ENCODE peak calls at places on chromosomes 3 and 15, in seven cellular contexts. One of them, this sample, is unnamed.

GRCh38 chr15:35979608-35980007 is 433.6 kb upstream of the DPH6 start:
- DNase-seq in astrocyte of the spinal cord: no peak
- DNase-seq in CD8-positive, alpha-beta T cell: no peak
- DNase-seq in ovary: no peak
- DNase-seq in astrocyte of the cerebellum: no peak
- DNase-seq in GM12865: no peak
- DNase-seq in aorta: no peak
- DNase-seq in this sample: no peak

GRCh38 chr3:196344663-196345062 is 6.5 kb upstream of the TM4SF19 start:
- DNase-seq in astrocyte of the spinal cord: no peak
- DNase-seq in CD8-positive, alpha-beta T cell: no peak
- DNase-seq in ovary: no peak
- DNase-seq in astrocyte of the cerebellum: no peak
- DNase-seq in GM12865: no peak
- DNase-seq in aorta: no peak
- DNase-seq in this sample: no peak

GRCh38 chr3:122743581-122744120 is 50.0 kb downstream of the HSPBAP1 start:
- DNase-seq in astrocyte of the spinal cord: no peak
- DNase-seq in CD8-positive, alpha-beta T cell: no peak
- DNase-seq in ovary: no peak
- DNase-seq in astrocyte of the cerebellum: no peak
- DNase-seq in GM12865: no peak
- DNase-seq in aorta: no peak
- DNase-seq in this sample: no peak

GRCh38 chr3:197398301-197398878 is 100.0 kb upstream of the DLG1 start:
- DNase-seq in astrocyte of the spinal cord: no peak
- DNase-seq in CD8-positive, alpha-beta T cell: no peak
- DNase-seq in ovary: no peak
- DNase-seq in astrocyte of the cerebellum: no peak
- DNase-seq in GM12865: no peak
- DNase-seq in aorta: peak; percentile 23
- DNase-seq in this sample: no peak

GRCh38 chr15:63332367-63333078 is 49.1 kb downstream of the CA12 start:
- DNase-seq in astrocyte of the spinal cord: peak; percentile 84
- DNase-seq in CD8-positive, alpha-beta T cell: no peak
- DNase-seq in ovary: no peak
- DNase-seq in astrocyte of the cerebellum: peak; percentile 37
- DNase-seq in GM12865: no peak
- DNase-seq in aorta: no peak
- DNase-seq in this sample: no peak

GRCh38 chr15:66866651-66867050 is 164.6 kb downstream of the SMAD6 start:
- DNase-seq in astrocyte of the spinal cord: no peak
- DNase-seq in CD8-positive, alpha-beta T cell: no peak
- DNase-seq in ovary: no peak
- DNase-seq in astrocyte of the cerebellum: no peak
- DNase-seq in GM12865: no peak
- DNase-seq in aorta: no peak
- DNase-seq in this sample: no peak

GRCh38 chr15:98823012-98823458 is 174.7 kb downstream of the IGF1R start:
- DNase-seq in astrocyte of the spinal cord: peak; percentile 92
- DNase-seq in CD8-positive, alpha-beta T cell: no peak
- DNase-seq in ovary: no peak
- DNase-seq in astrocyte of the cerebellum: peak; percentile 62
- DNase-seq in GM12865: no peak
- DNase-seq in aorta: no peak
- DNase-seq in this sample: peak; percentile 48

GRCh38 chr3:196569003-196569516 is 600 bp downstream of the FBXO45 start:
- DNase-seq in astrocyte of the spinal cord: peak; percentile 11
- DNase-seq in CD8-positive, alpha-beta T cell: peak; percentile 64
- DNase-seq in ovary: peak; percentile 11
- DNase-seq in astrocyte of the cerebellum: no peak
- DNase-seq in GM12865: peak; percentile 77
- DNase-seq in aorta: peak; percentile 79
- DNase-seq in this sample: no peak

GRCh38 chr3:47441796-47442551 is 33.8 kb downstream of the SCAP start:
- DNase-seq in astrocyte of the spinal cord: no peak
- DNase-seq in CD8-positive, alpha-beta T cell: no peak
- DNase-seq in ovary: no peak
- DNase-seq in astrocyte of the cerebellum: no peak
- DNase-seq in GM12865: no peak
- DNase-seq in aorta: no peak
- DNase-seq in this sample: no peak

GRCh38 chr15:34721802-34722795 is 32.7 kb downstream of the GJD2 start:
- DNase-seq in astrocyte of the spinal cord: peak; percentile 17
- DNase-seq in CD8-positive, alpha-beta T cell: no peak
- DNase-seq in ovary: no peak
- DNase-seq in astrocyte of the cerebellum: no peak
- DNase-seq in GM12865: peak; percentile 2
- DNase-seq in aorta: peak; percentile 92
- DNase-seq in this sample: no peak

GRCh38 chr15:48794697-48795134 is 16.2 kb downstream of the CEP152 start:
- DNase-seq in astrocyte of the spinal cord: peak; percentile 49
- DNase-seq in CD8-positive, alpha-beta T cell: no peak
- DNase-seq in ovary: no peak
- DNase-seq in astrocyte of the cerebellum: no peak
- DNase-seq in GM12865: peak; percentile 72
- DNase-seq in aorta: no peak
- DNase-seq in this sample: no peak

GRCh38 chr3:1734494-1735122 is 364.1 kb upstream of the CNTN4 start:
- DNase-seq in astrocyte of the spinal cord: no peak
- DNase-seq in CD8-positive, alpha-beta T cell: no peak
- DNase-seq in ovary: no peak
- DNase-seq in astrocyte of the cerebellum: no peak
- DNase-seq in GM12865: no peak
- DNase-seq in aorta: no peak
- DNase-seq in this sample: no peak

GRCh38 chr15:78353093-78353492 is 12.9 kb downstream of the CRABP1 start:
- DNase-seq in astrocyte of the spinal cord: no peak
- DNase-seq in CD8-positive, alpha-beta T cell: no peak
- DNase-seq in ovary: no peak
- DNase-seq in astrocyte of the cerebellum: no peak
- DNase-seq in GM12865: peak; percentile 29
- DNase-seq in aorta: no peak
- DNase-seq in this sample: peak; percentile 12

GRCh38 chr15:51104512-51104911 is 9.8 kb upstream of the TNFAIP8L3 start:
- DNase-seq in astrocyte of the spinal cord: peak; percentile 14
- DNase-seq in CD8-positive, alpha-beta T cell: no peak
- DNase-seq in ovary: peak; percentile 83
- DNase-seq in astrocyte of the cerebellum: no peak
- DNase-seq in GM12865: no peak
- DNase-seq in aorta: peak; percentile 87
- DNase-seq in this sample: no peak

GRCh38 chr3:13822042-13822441 is 57.8 kb downstream of the WNT7A start:
- DNase-seq in astrocyte of the spinal cord: no peak
- DNase-seq in CD8-positive, alpha-beta T cell: no peak
- DNase-seq in ovary: no peak
- DNase-seq in astrocyte of the cerebellum: no peak
- DNase-seq in GM12865: no peak
- DNase-seq in aorta: peak; percentile 31
- DNase-seq in this sample: no peak

GRCh38 chr3:25169146-25169545 is 258.9 kb upstream of the RARB start:
- DNase-seq in astrocyte of the spinal cord: peak; percentile 6
- DNase-seq in CD8-positive, alpha-beta T cell: no peak
- DNase-seq in ovary: no peak
- DNase-seq in astrocyte of the cerebellum: peak; percentile 49
- DNase-seq in GM12865: no peak
- DNase-seq in aorta: no peak
- DNase-seq in this sample: no peak

GRCh38 chr3:23094890-23095462 is 108.2 kb upstream of the UBE2E2 start:
- DNase-seq in astrocyte of the spinal cord: peak; percentile 78
- DNase-seq in CD8-positive, alpha-beta T cell: no peak
- DNase-seq in ovary: no peak
- DNase-seq in astrocyte of the cerebellum: peak; percentile 59
- DNase-seq in GM12865: no peak
- DNase-seq in aorta: no peak
- DNase-seq in this sample: no peak

GRCh38 chr3:15616053-15616452 is 14.5 kb downstream of the BTD start:
- DNase-seq in astrocyte of the spinal cord: peak; percentile 26
- DNase-seq in CD8-positive, alpha-beta T cell: no peak
- DNase-seq in ovary: no peak
- DNase-seq in astrocyte of the cerebellum: no peak
- DNase-seq in GM12865: no peak
- DNase-seq in aorta: no peak
- DNase-seq in this sample: no peak

GRCh38 chr3:129688310-129688895 is 81.9 kb upstream of the PLXND1 start:
- DNase-seq in astrocyte of the spinal cord: peak; percentile 70
- DNase-seq in CD8-positive, alpha-beta T cell: no peak
- DNase-seq in ovary: peak; percentile 75
- DNase-seq in astrocyte of the cerebellum: peak; percentile 55
- DNase-seq in GM12865: no peak
- DNase-seq in aorta: peak; percentile 90
- DNase-seq in this sample: no peak

GRCh38 chr15:91142097-91142744 is 42.2 kb downstream of the SV2B start:
- DNase-seq in astrocyte of the spinal cord: no peak
- DNase-seq in CD8-positive, alpha-beta T cell: no peak
- DNase-seq in ovary: no peak
- DNase-seq in astrocyte of the cerebellum: no peak
- DNase-seq in GM12865: peak; percentile 42
- DNase-seq in aorta: no peak
- DNase-seq in this sample: no peak

GRCh38 chr3:77038928-77039605 is 832 bp upstream of the ROBO2 start:
- DNase-seq in astrocyte of the spinal cord: peak; percentile 5
- DNase-seq in CD8-positive, alpha-beta T cell: no peak
- DNase-seq in ovary: no peak
- DNase-seq in astrocyte of the cerebellum: no peak
- DNase-seq in GM12865: no peak
- DNase-seq in aorta: no peak
- DNase-seq in this sample: no peak

GRCh38 chr3:171978390-171978789 is 61.0 kb upstream of the FNDC3B start:
- DNase-seq in astrocyte of the spinal cord: no peak
- DNase-seq in CD8-positive, alpha-beta T cell: no peak
- DNase-seq in ovary: no peak
- DNase-seq in astrocyte of the cerebellum: no peak
- DNase-seq in GM12865: no peak
- DNase-seq in aorta: no peak
- DNase-seq in this sample: no peak

GRCh38 chr3:171977426-171977825 is 62.0 kb upstream of the FNDC3B start:
- DNase-seq in astrocyte of the spinal cord: no peak
- DNase-seq in CD8-positive, alpha-beta T cell: no peak
- DNase-seq in ovary: no peak
- DNase-seq in astrocyte of the cerebellum: no peak
- DNase-seq in GM12865: no peak
- DNase-seq in aorta: no peak
- DNase-seq in this sample: no peak

GRCh38 chr3:171977860-171978259 is 61.5 kb upstream of the FNDC3B start:
- DNase-seq in astrocyte of the spinal cord: no peak
- DNase-seq in CD8-positive, alpha-beta T cell: no peak
- DNase-seq in ovary: no peak
- DNase-seq in astrocyte of the cerebellum: no peak
- DNase-seq in GM12865: peak; percentile 15
- DNase-seq in aorta: no peak
- DNase-seq in this sample: no peak

GRCh38 chr3:171974986-171975837 is 64.2 kb upstream of the FNDC3B start:
- DNase-seq in astrocyte of the spinal cord: no peak
- DNase-seq in CD8-positive, alpha-beta T cell: no peak
- DNase-seq in ovary: no peak
- DNase-seq in astrocyte of the cerebellum: no peak
- DNase-seq in GM12865: peak; percentile 11
- DNase-seq in aorta: no peak
- DNase-seq in this sample: no peak

GRCh38 chr3:171976526-171976925 is 62.9 kb upstream of the FNDC3B start:
- DNase-seq in astrocyte of the spinal cord: peak; percentile 59
- DNase-seq in CD8-positive, alpha-beta T cell: no peak
- DNase-seq in ovary: no peak
- DNase-seq in astrocyte of the cerebellum: no peak
- DNase-seq in GM12865: no peak
- DNase-seq in aorta: no peak
- DNase-seq in this sample: no peak
- H3K4me3 ChIP-seq in astrocyte of the spinal cord: no peak overlapping the region
- H3K4me3 ChIP-seq in CD8-positive, alpha-beta T cell: no peak overlapping the region
- H3K4me3 ChIP-seq in ovary: no peak overlapping the region
- H3K4me3 ChIP-seq in astrocyte of the cerebellum: no peak overlapping the region
- H3K4me3 ChIP-seq in GM12865: no peak overlapping the region
- H3K4me3 ChIP-seq in aorta: no peak overlapping the region
- H3K4me3 ChIP-seq in this sample: no peak overlapping the region

GRCh38 chr3:40997711-40998519 is 201.4 kb upstream of the CTNNB1 start:
- DNase-seq in astrocyte of the spinal cord: no peak
- DNase-seq in CD8-positive, alpha-beta T cell: no peak
- DNase-seq in ovary: no peak
- DNase-seq in astrocyte of the cerebellum: no peak
- DNase-seq in GM12865: no peak
- DNase-seq in aorta: no peak
- DNase-seq in this sample: no peak

GRCh38 chr3:40999682-41000081 is 199.6 kb upstream of the CTNNB1 start:
- DNase-seq in astrocyte of the spinal cord: no peak
- DNase-seq in CD8-positive, alpha-beta T cell: no peak
- DNase-seq in ovary: no peak
- DNase-seq in astrocyte of the cerebellum: no peak
- DNase-seq in GM12865: no peak
- DNase-seq in aorta: no peak
- DNase-seq in this sample: no peak

GRCh38 chr3:41001556-41001955 is 197.7 kb upstream of the CTNNB1 start:
- DNase-seq in astrocyte of the spinal cord: no peak
- DNase-seq in CD8-positive, alpha-beta T cell: no peak
- DNase-seq in ovary: no peak
- DNase-seq in astrocyte of the cerebellum: no peak
- DNase-seq in GM12865: no peak
- DNase-seq in aorta: no peak
- DNase-seq in this sample: no peak

GRCh38 chr3:41002104-41002503 is 197.2 kb upstream of the CTNNB1 start:
- DNase-seq in astrocyte of the spinal cord: no peak
- DNase-seq in CD8-positive, alpha-beta T cell: no peak
- DNase-seq in ovary: no peak
- DNase-seq in astrocyte of the cerebellum: no peak
- DNase-seq in GM12865: no peak
- DNase-seq in aorta: no peak
- DNase-seq in this sample: no peak

GRCh38 chr3:41000471-41000870 is 198.8 kb upstream of the CTNNB1 start:
- DNase-seq in astrocyte of the spinal cord: peak; percentile 56
- DNase-seq in CD8-positive, alpha-beta T cell: no peak
- DNase-seq in ovary: no peak
- DNase-seq in astrocyte of the cerebellum: peak; percentile 67
- DNase-seq in GM12865: no peak
- DNase-seq in aorta: no peak
- DNase-seq in this sample: no peak
- H3K4me3 ChIP-seq in astrocyte of the spinal cord: no peak overlapping the region
- H3K4me3 ChIP-seq in CD8-positive, alpha-beta T cell: no peak overlapping the region
- H3K4me3 ChIP-seq in ovary: no peak overlapping the region
- H3K4me3 ChIP-seq in astrocyte of the cerebellum: no peak overlapping the region
- H3K4me3 ChIP-seq in GM12865: no peak overlapping the region
- H3K4me3 ChIP-seq in aorta: no peak overlapping the region
- H3K4me3 ChIP-seq in this sample: no peak overlapping the region

DNA sequence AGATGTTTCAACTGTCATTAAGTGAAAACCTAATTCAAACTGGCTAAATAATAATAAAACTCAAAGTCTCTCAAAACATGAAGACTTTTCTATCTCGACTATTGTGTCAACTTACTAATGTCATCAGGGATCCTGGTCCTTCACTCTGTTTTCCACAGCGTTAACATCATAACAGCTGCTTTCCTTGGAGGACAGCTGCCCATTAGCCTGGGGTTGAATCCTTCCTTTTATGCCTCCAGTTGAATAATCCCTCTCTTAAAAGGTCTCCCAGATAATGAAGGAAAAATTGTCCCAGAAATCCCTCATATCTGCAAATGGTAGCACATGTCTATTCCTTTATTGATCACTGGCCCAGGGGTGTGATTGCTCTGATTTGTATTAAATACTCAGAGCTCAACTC is 83.2 kb upstream of the AGTR1 start:
- DNase-seq in astrocyte of the spinal cord: no peak
- DNase-seq in CD8-positive, alpha-beta T cell: no peak
- DNase-seq in ovary: no peak
- DNase-seq in astrocyte of the cerebellum: no peak
- DNase-seq in GM12865: no peak
- DNase-seq in aorta: no peak
- DNase-seq in this sample: no peak
- H3K4me3 ChIP-seq in astrocyte of the spinal cord: no peak overlapping the region
- H3K4me3 ChIP-seq in CD8-positive, alpha-beta T cell: no peak overlapping the region
- H3K4me3 ChIP-seq in ovary: no peak overlapping the region
- H3K4me3 ChIP-seq in astrocyte of the cerebellum: no peak overlapping the region
- H3K4me3 ChIP-seq in GM12865: no peak overlapping the region
- H3K4me3 ChIP-seq in aorta: no peak overlapping the region
- H3K4me3 ChIP-seq in this sample: no peak overlapping the region

GRCh38 chr15:26868029-26868685 is 1.3 kb downstream of the GABRA5 start:
- DNase-seq in astrocyte of the spinal cord: no peak
- DNase-seq in CD8-positive, alpha-beta T cell: no peak
- DNase-seq in ovary: no peak
- DNase-seq in astrocyte of the cerebellum: no peak
- DNase-seq in GM12865: no peak
- DNase-seq in aorta: no peak
- DNase-seq in this sample: no peak
- H3K4me3 ChIP-seq in astrocyte of the spinal cord: no peak overlapping the region
- H3K4me3 ChIP-seq in CD8-positive, alpha-beta T cell: no peak overlapping the region
- H3K4me3 ChIP-seq in ovary: no peak overlapping the region
- H3K4me3 ChIP-seq in astrocyte of the cerebellum: peak overlapping the region; percentile 35
- H3K4me3 ChIP-seq in GM12865: no peak overlapping the region
- H3K4me3 ChIP-seq in aorta: no peak overlapping the region
- H3K4me3 ChIP-seq in this sample: no peak overlapping the region